ENCODE peak calls at places on chromosomes 3 and 15, in ten cellular contexts. B, A, I, C, Y, K, Z, G, P and D are unnamed samples.

GRCh38 chr15:47339800-47340575 is 377.3 kb upstream of the SEMA6D start:
- DNase-seq in B (no peak), A (no peak), I (no peak), C (no peak), Y (no peak), K (no peak), Z (no peak), G (no peak), P (no peak), D (no peak)

GRCh38 chr15:47333758-47334157 is 383.5 kb upstream of the SEMA6D start:
- DNase-seq in B (no peak), A (no peak), I (no peak), C (no peak), Y (no peak), K (no peak), Z (no peak), G (no peak), P (no peak), D (no peak)

GRCh38 chr3:130896101-130896500 is 2.2 kb downstream of the ATP2C1 start:
- DNase-seq in B (no peak), A (peak), I (no peak), C (no peak), Y (no peak), K (no peak), Z (no peak), G (no peak), P (no peak), D (no peak)

GRCh38 chr3:46280105-46280797 is 38.0 kb downstream of the CCR3 start:
- DNase-seq in B (no peak), A (peak), I (no peak), C (peak), Y (no peak), K (no peak), Z (no peak), G (no peak), P (peak), D (peak)

GRCh38 chr15:77796046-77796729 is 163.5 kb upstream of the LINGO1 start:
- DNase-seq in B (no peak), A (no peak), I (no peak), C (no peak), Y (no peak), K (no peak), Z (no peak), G (no peak), P (no peak), D (no peak)

GRCh38 chr3:106609666-106610301 is 741.0 kb upstream of the CBLB start:
- DNase-seq in B (peak), A (peak), I (peak), C (peak), Y (peak), K (peak), Z (peak), G (peak), P (no peak), D (peak)

GRCh38 chr3:159928692-159929091 is 59.9 kb upstream of the IL12A start:
- DNase-seq in B (peak), A (no peak), I (no peak), C (peak), Y (no peak), K (no peak), Z (no peak), G (no peak), P (peak), D (peak)

GRCh38 chr3:9149566-9149965 is 99.9 kb downstream of the SRGAP3 start:
- DNase-seq in B (no peak), A (no peak), I (no peak), C (no peak), Y (no peak), K (no peak), Z (no peak), G (no peak), P (no peak), D (no peak)

GRCh38 chr15:96075895-96076294 is 254.6 kb upstream of the NR2F2 start:
- DNase-seq in B (no peak), A (no peak), I (no peak), C (no peak), Y (no peak), K (no peak), Z (no peak), G (no peak), P (no peak), D (no peak)

GRCh38 chr15:41284425-41285177 is 47.8 kb downstream of the OIP5 start:
- DNase-seq in B (no peak), A (no peak), I (no peak), C (peak), Y (peak), K (peak), Z (no peak), G (no peak), P (no peak), D (peak)

GRCh38 chr15:24943361-24943760 is 11.4 kb upstream of the SNRPN start:
- DNase-seq in B (no peak), A (no peak), I (no peak), C (no peak), Y (no peak), K (no peak), Z (no peak), G (no peak), P (no peak), D (no peak)

GRCh38 chr3:134039161-134039862 is 9.6 kb upstream of the SLCO2A1 start:
- DNase-seq in B (no peak), A (no peak), I (no peak), C (peak), Y (peak), K (no peak), Z (no peak), G (no peak), P (no peak), D (no peak)

GRCh38 chr3:61454806-61455205 is 106.6 kb upstream of the PTPRG start:
- DNase-seq in B (no peak), A (no peak), I (no peak), C (no peak), Y (no peak), K (no peak), Z (no peak), G (no peak), P (no peak), D (no peak)

GRCh38 chr3:143480306-143480852 is 360.8 kb downstream of the CHST2 start:
- DNase-seq in B (no peak), A (no peak), I (no peak), C (peak), Y (peak), K (no peak), Z (no peak), G (no peak), P (no peak), D (no peak)

GRCh38 chr3:120471643-120472042 is 20.9 kb upstream of the FSTL1 start:
- DNase-seq in B (no peak), A (no peak), I (no peak), C (peak), Y (no peak), K (no peak), Z (no peak), G (no peak), P (no peak), D (peak)

GRCh38 chr3:10242182-10243065 is 5.8 kb upstream of the TATDN2 start:
- DNase-seq in B (no peak), A (peak), I (peak), C (peak), Y (peak), K (no peak), Z (no peak), G (no peak), P (no peak), D (peak)

GRCh38 chr15:65062061-65062460 is 5.7 kb downstream of the RASL12 start:
- DNase-seq in B (no peak), A (no peak), I (no peak), C (no peak), Y (no peak), K (no peak), Z (no peak), G (no peak), P (no peak), D (no peak)

GRCh38 chr15:89021224-89021623 is 67.0 kb upstream of the ABHD2 start:
- DNase-seq in B (no peak), A (no peak), I (no peak), C (peak), Y (no peak), K (no peak), Z (no peak), G (no peak), P (no peak), D (peak)

GRCh38 chr15:39230205-39230916 is 350.5 kb upstream of the THBS1 start:
- DNase-seq in B (no peak), A (no peak), I (no peak), C (peak), Y (no peak), K (no peak), Z (no peak), G (no peak), P (no peak), D (no peak)

GRCh38 chr3:60188803-60189202 is 1062.4 kb downstream of the FHIT start:
- DNase-seq in B (no peak), A (no peak), I (no peak), C (no peak), Y (no peak), K (no peak), Z (no peak), G (no peak), P (no peak), D (peak)

GRCh38 chr3:56758539-56758981 is 43.2 kb downstream of the ARHGEF3 start:
- DNase-seq in B (peak), A (peak), I (no peak), C (peak), Y (no peak), K (no peak), Z (no peak), G (peak), P (peak), D (peak)

GRCh38 chr15:40815042-40815678 is 7.9 kb upstream of the DNAJC17 start:
- DNase-seq in B (no peak), A (no peak), I (no peak), C (peak), Y (no peak), K (peak), Z (no peak), G (no peak), P (no peak), D (peak)

GRCh38 chr15:95495033-95495541 is 835.4 kb upstream of the NR2F2 start:
- DNase-seq in B (no peak), A (no peak), I (no peak), C (no peak), Y (no peak), K (peak), Z (no peak), G (no peak), P (no peak), D (no peak)

GRCh38 chr3:44885618-44886017 is 11.2 kb downstream of the TGM4 start:
- DNase-seq in B (peak), A (no peak), I (no peak), C (peak), Y (no peak), K (peak), Z (no peak), G (no peak), P (peak), D (peak)

GRCh38 chr3:121759541-121760202 is 10.1 kb upstream of the GOLGB1 start:
- DNase-seq in B (no peak), A (no peak), I (no peak), C (no peak), Y (no peak), K (no peak), Z (no peak), G (no peak), P (no peak), D (no peak)

GRCh38 chr15:25230442-25230841 is 208.4 kb downstream of the UBE3A start:
- DNase-seq in B (no peak), A (no peak), I (no peak), C (no peak), Y (no peak), K (no peak), Z (no peak), G (no peak), P (no peak), D (no peak)

GRCh38 chr3:20194793-20195460 is 8.9 kb upstream of the SGO1 start:
- DNase-seq in B (no peak), A (no peak), I (no peak), C (no peak), Y (no peak), K (no peak), Z (no peak), G (no peak), P (no peak), D (no peak)

GRCh38 chr3:184343200-184343876 is 5.9 kb downstream of the FAM131A start:
- DNase-seq in B (no peak), A (no peak), I (no peak), C (no peak), Y (no peak), K (no peak), Z (no peak), G (no peak), P (no peak), D (no peak)